ENCODE peak calls at places on chromosomes 2 and 18, in four cellular contexts. One of them, this sample, is unnamed.

GRCh38 chr2:162073776-162074578 is at the start of gene DPP4:
- DNase-seq in K562: no peak
- DNase-seq in HepG2: peak; percentile 65
- DNase-seq in HCT116: no peak
- DNase-seq in this sample: no peak

GRCh38 chr2:159064446-159065301 is 96.2 kb downstream of the TANC1 start:
- DNase-seq in HepG2: peak; percentile 40
- DNase-seq in K562: no peak
- DNase-seq in HCT116: no peak
- DNase-seq in this sample: no peak

GRCh38 chr2:120861576-120862191 is 126.0 kb downstream of the GLI2 start:
- DNase-seq in HCT116: no peak
- DNase-seq in HepG2: no peak
- DNase-seq in K562: no peak
- DNase-seq in this sample: no peak

GRCh38 chr18:62944454-62944853 is 229.1 kb downstream of the PHLPP1 start:
- DNase-seq in HepG2: no peak
- DNase-seq in HCT116: no peak
- DNase-seq in K562: peak; percentile 6
- DNase-seq in this sample: no peak

GRCh38 chr18:62425465-62426190 is 97.2 kb upstream of the ZCCHC2 start:
- DNase-seq in HCT116: peak; percentile 90
- DNase-seq in HepG2: peak; percentile 88
- DNase-seq in K562: peak; percentile 82
- DNase-seq in this sample: peak; percentile 94

GRCh38 chr18:59453468-59453961 is 94.5 kb upstream of the LMAN1 start:
- DNase-seq in HCT116: no peak
- DNase-seq in HepG2: peak; percentile 97
- DNase-seq in K562: no peak
- DNase-seq in this sample: no peak

GRCh38 chr2:236180831-236181453 is 12.8 kb upstream of the GBX2 start:
- DNase-seq in HCT116: peak; percentile 42
- DNase-seq in HepG2: peak; percentile 60
- DNase-seq in K562: peak; percentile 64
- DNase-seq in this sample: peak; percentile 47

GRCh38 chr2:239380831-239381708 is 19.8 kb downstream of the HDAC4 start:
- DNase-seq in K562: no peak
- DNase-seq in HepG2: no peak
- DNase-seq in HCT116: no peak
- DNase-seq in this sample: no peak

GRCh38 chr18:46386788-46387187 is 270.2 kb downstream of the LOXHD1 start:
- DNase-seq in HepG2: no peak
- DNase-seq in HCT116: no peak
- DNase-seq in K562: no peak
- DNase-seq in this sample: no peak

GRCh38 chr2:193428336-193428818 is 1233.6 kb upstream of the TMEFF2 start:
- DNase-seq in HepG2: peak; percentile 100
- DNase-seq in HCT116: no peak
- DNase-seq in K562: no peak
- DNase-seq in this sample: no peak

GRCh38 chr18:62279561-62279960 is 45.5 kb upstream of the TNFRSF11A start:
- DNase-seq in K562: no peak
- DNase-seq in HepG2: no peak
- DNase-seq in HCT116: no peak
- DNase-seq in this sample: no peak

GRCh38 chr2:151928380-151928779 is 100.2 kb upstream of the ARL5A start:
- DNase-seq in K562: no peak
- DNase-seq in HCT116: no peak
- DNase-seq in HepG2: peak; percentile 23
- DNase-seq in this sample: no peak

GRCh38 chr2:219253753-219254589 is at the start of gene TUBA4A:
- DNase-seq in HepG2: peak; percentile 58
- DNase-seq in K562: peak; percentile 87
- DNase-seq in HCT116: peak; percentile 49
- DNase-seq in this sample: no peak
- TF ChIP-seq REST in HepG2: no peak
- TF ChIP-seq REST in K562: no peak
- TF ChIP-seq REST in HCT116: no peak
- TF ChIP-seq REST in this sample: no peak

DNA sequence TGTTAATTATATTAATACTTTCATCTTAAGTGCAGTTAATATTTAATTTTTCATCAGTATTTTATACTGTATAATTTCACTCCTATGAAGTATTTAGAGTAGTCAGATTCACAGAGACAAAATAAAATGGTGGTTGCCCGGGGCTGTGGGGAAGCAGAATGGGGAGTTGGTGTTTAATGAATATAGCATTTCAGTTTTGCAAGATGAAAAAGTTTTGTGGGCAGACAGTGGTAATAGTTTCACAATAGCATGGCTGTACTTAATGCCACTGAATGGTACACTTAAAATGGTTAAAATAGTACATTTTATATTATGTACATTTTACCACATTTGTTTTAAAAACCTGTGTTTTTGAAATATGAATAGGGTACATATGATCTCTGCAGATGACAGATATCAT is 31.2 kb downstream of the CFAP221 start:
- DNase-seq in K562: no peak
- DNase-seq in HepG2: no peak
- DNase-seq in HCT116: no peak
- DNase-seq in this sample: no peak
- TF ChIP-seq TCF7L2 in K562: no peak
- TF ChIP-seq TCF7L2 in HepG2: no peak
- TF ChIP-seq TCF7L2 in HCT116: no peak
- TF ChIP-seq TCF7L2 in this sample: no peak

GRCh38 chr2:9392895-9393757 is 30.2 kb downstream of the ITGB1BP1 start:
- DNase-seq in K562: no peak
- DNase-seq in HCT116: no peak
- DNase-seq in HepG2: no peak
- DNase-seq in this sample: no peak
- H3K27ac ChIP-seq in K562: no peak overlapping the region
- H3K27ac ChIP-seq in HCT116: no peak overlapping the region
- H3K27ac ChIP-seq in HepG2: no peak overlapping the region
- H3K27ac ChIP-seq in this sample: peak overlapping the region; percentile 32

GRCh38 chr2:233325814-233326213 is 18.2 kb downstream of the SAG start:
- DNase-seq in HCT116: no peak
- DNase-seq in HepG2: no peak
- DNase-seq in K562: no peak
- DNase-seq in this sample: no peak
- TF ChIP-seq REST in HCT116: no peak
- TF ChIP-seq REST in HepG2: no peak
- TF ChIP-seq REST in K562: no peak
- TF ChIP-seq REST in this sample: peak; percentile 37

DNA sequence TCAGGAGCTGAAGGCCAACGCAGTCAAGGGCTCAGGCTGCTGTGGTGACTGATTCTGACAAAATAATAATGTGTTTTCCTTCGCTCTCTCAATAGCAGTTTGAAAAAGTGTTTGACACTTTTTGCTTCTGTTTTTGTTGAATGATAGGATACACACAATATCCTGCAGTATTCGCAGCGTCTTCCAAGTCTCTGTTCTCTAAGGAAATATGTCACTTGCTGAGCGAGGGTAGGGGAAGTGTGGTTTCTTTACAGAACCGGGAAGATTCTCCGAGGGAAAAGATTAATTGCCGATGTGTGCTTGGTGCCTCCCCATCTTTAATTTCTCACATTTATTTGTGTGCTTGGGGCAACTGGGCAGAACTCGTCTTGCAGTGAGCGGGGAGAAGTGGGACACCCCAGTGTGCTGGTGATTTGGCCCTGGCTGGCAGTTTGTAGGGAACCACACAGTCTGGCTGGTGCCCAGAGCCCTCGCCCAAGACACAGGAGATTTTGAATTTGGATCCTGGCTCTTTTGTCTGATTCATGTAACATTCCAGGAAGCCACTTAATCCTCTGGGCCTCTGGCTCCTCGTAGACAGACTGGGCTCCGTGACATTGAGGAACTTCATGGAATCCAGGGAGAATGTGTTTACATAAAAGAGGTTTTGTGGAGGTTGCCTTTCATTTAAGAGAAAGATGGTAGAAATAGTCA is 169.4 kb downstream of the LDLRAD4 start:
- DNase-seq in HepG2: no peak
- DNase-seq in K562: no peak
- DNase-seq in HCT116: no peak
- DNase-seq in this sample: no peak
- TF ChIP-seq TCF7L2 in HepG2: no peak
- TF ChIP-seq TCF7L2 in K562: no peak
- TF ChIP-seq TCF7L2 in HCT116: no peak
- TF ChIP-seq TCF7L2 in this sample: no peak

GRCh38 chr2:50346586-50347351 is 685.2 kb downstream of the NRXN1 start:
- DNase-seq in HepG2: no peak
- DNase-seq in K562: no peak
- DNase-seq in HCT116: no peak
- DNase-seq in this sample: no peak
- H3K27ac ChIP-seq in HepG2: no peak overlapping the region
- H3K27ac ChIP-seq in K562: no peak overlapping the region
- H3K27ac ChIP-seq in HCT116: no peak overlapping the region
- H3K27ac ChIP-seq in this sample: no peak overlapping the region